ENCODE peak calls at places on chromosome 14, in eight cellular contexts. One of them, this sample, is unnamed. For H3K4me1, the result is how much of the 10 kb centered on the place peaks cover.

GRCh38 chr14:75158843-75159614 is 17.4 kb downstream of the TMED10 start:
- DNase-seq in GM12878: peak
- DNase-seq in HCT116: no peak
- DNase-seq in K562: no peak
- DNase-seq in mammary epithelial cell: no peak
- DNase-seq in GM23248: no peak
- DNase-seq in neuronal stem cell: no peak
- DNase-seq in OCI-LY7: no peak
- DNase-seq in this sample: no peak

GRCh38 chr14:56789955-56790354 is 20.3 kb downstream of the OTX2 start:
- DNase-seq in GM12878: no peak
- DNase-seq in mammary epithelial cell: no peak
- DNase-seq in K562: no peak
- DNase-seq in neuronal stem cell: no peak
- DNase-seq in GM23248: no peak
- DNase-seq in HCT116: no peak
- DNase-seq in OCI-LY7: no peak
- DNase-seq in this sample: no peak

GRCh38 chr14:50619569-50620141 is 48.5 kb downstream of the SAV1 start:
- DNase-seq in GM23248: peak
- DNase-seq in mammary epithelial cell: peak
- DNase-seq in neuronal stem cell: no peak
- DNase-seq in HCT116: peak
- DNase-seq in GM12878: peak
- DNase-seq in OCI-LY7: peak
- DNase-seq in K562: peak
- DNase-seq in this sample: peak

GRCh38 chr14:104422301-104423223 is 157.0 kb upstream of the C14orf180 start:
- DNase-seq in GM12878: no peak
- DNase-seq in HCT116: no peak
- DNase-seq in neuronal stem cell: no peak
- DNase-seq in OCI-LY7: no peak
- DNase-seq in mammary epithelial cell: no peak
- DNase-seq in K562: no peak
- DNase-seq in GM23248: no peak
- DNase-seq in this sample: no peak

GRCh38 chr14:104968541-104969401 is 9.4 kb downstream of the AHNAK2 start:
- DNase-seq in mammary epithelial cell: peak
- DNase-seq in HCT116: no peak
- DNase-seq in neuronal stem cell: no peak
- DNase-seq in GM23248: peak
- DNase-seq in OCI-LY7: peak
- DNase-seq in GM12878: no peak
- DNase-seq in K562: no peak
- DNase-seq in this sample: peak

GRCh38 chr14:22979748-22980392 is 2.5 kb downstream of the AJUBA start:
- DNase-seq in GM23248: peak
- DNase-seq in neuronal stem cell: no peak
- DNase-seq in OCI-LY7: no peak
- DNase-seq in HCT116: no peak
- DNase-seq in GM12878: no peak
- DNase-seq in K562: no peak
- DNase-seq in mammary epithelial cell: peak
- DNase-seq in this sample: no peak

GRCh38 chr14:55773984-55774581 is 194.1 kb downstream of the KTN1 start:
- DNase-seq in OCI-LY7: no peak
- DNase-seq in K562: no peak
- DNase-seq in HCT116: no peak
- DNase-seq in GM12878: no peak
- DNase-seq in GM23248: no peak
- DNase-seq in neuronal stem cell: no peak
- DNase-seq in mammary epithelial cell: no peak
- DNase-seq in this sample: no peak

GRCh38 chr14:74062809-74063150 is 21.5 kb downstream of the ALDH6A1 start:
- DNase-seq in K562: no peak
- DNase-seq in GM23248: peak
- DNase-seq in neuronal stem cell: no peak
- DNase-seq in OCI-LY7: no peak
- DNase-seq in mammary epithelial cell: no peak
- DNase-seq in HCT116: no peak
- DNase-seq in GM12878: no peak
- DNase-seq in this sample: no peak

GRCh38 chr14:96705422-96706092 is 91.6 kb upstream of the VRK1 start:
- DNase-seq in OCI-LY7: no peak
- DNase-seq in neuronal stem cell: no peak
- DNase-seq in K562: no peak
- DNase-seq in GM12878: no peak
- DNase-seq in HCT116: no peak
- DNase-seq in mammary epithelial cell: no peak
- DNase-seq in GM23248: no peak
- DNase-seq in this sample: no peak

GRCh38 chr14:84458881-84459280 is 1071.1 kb upstream of the FLRT2 start:
- DNase-seq in GM12878: no peak
- DNase-seq in GM23248: no peak
- DNase-seq in K562: no peak
- DNase-seq in HCT116: no peak
- DNase-seq in OCI-LY7: no peak
- DNase-seq in neuronal stem cell: no peak
- DNase-seq in mammary epithelial cell: no peak
- DNase-seq in this sample: no peak

GRCh38 chr14:37253905-37254304 is 56.2 kb downstream of the MIPOL1 start:
- DNase-seq in GM12878: no peak
- DNase-seq in HCT116: no peak
- DNase-seq in OCI-LY7: no peak
- DNase-seq in mammary epithelial cell: peak
- DNase-seq in GM23248: peak
- DNase-seq in K562: no peak
- DNase-seq in neuronal stem cell: no peak
- DNase-seq in this sample: peak

GRCh38 chr14:69592923-69593677 is 18.3 kb upstream of the SUSD6 start:
- DNase-seq in OCI-LY7: no peak
- DNase-seq in mammary epithelial cell: no peak
- DNase-seq in GM23248: peak
- DNase-seq in GM12878: no peak
- DNase-seq in neuronal stem cell: no peak
- DNase-seq in HCT116: no peak
- DNase-seq in K562: no peak
- DNase-seq in this sample: peak

GRCh38 chr14:61545716-61546455 is 149.4 kb upstream of the HIF1A start:
- DNase-seq in neuronal stem cell: no peak
- DNase-seq in HCT116: no peak
- DNase-seq in GM23248: no peak
- DNase-seq in GM12878: no peak
- DNase-seq in OCI-LY7: no peak
- DNase-seq in K562: no peak
- DNase-seq in mammary epithelial cell: no peak
- DNase-seq in this sample: no peak

GRCh38 chr14:73758392-73759182 is 44.4 kb upstream of the PNMA1 start:
- DNase-seq in OCI-LY7: peak
- DNase-seq in GM23248: peak
- DNase-seq in HCT116: peak
- DNase-seq in K562: peak
- DNase-seq in neuronal stem cell: no peak
- DNase-seq in GM12878: no peak
- DNase-seq in mammary epithelial cell: peak
- DNase-seq in this sample: peak

GRCh38 chr14:33098016-33098415 is 159.3 kb downstream of the NPAS3 start:
- DNase-seq in OCI-LY7: no peak
- DNase-seq in GM23248: no peak
- DNase-seq in neuronal stem cell: no peak
- DNase-seq in K562: no peak
- DNase-seq in GM12878: no peak
- DNase-seq in HCT116: no peak
- DNase-seq in mammary epithelial cell: no peak
- DNase-seq in this sample: no peak

GRCh38 chr14:50741571-50741970 is 73.5 kb upstream of the SAV1 start:
- DNase-seq in GM12878: no peak
- DNase-seq in OCI-LY7: no peak
- DNase-seq in HCT116: peak
- DNase-seq in K562: peak
- DNase-seq in neuronal stem cell: no peak
- DNase-seq in mammary epithelial cell: peak
- DNase-seq in GM23248: peak
- DNase-seq in this sample: peak

GRCh38 chr14:77649326-77649725 is 32.9 kb upstream of the SPTLC2 start:
- DNase-seq in GM12878: no peak
- DNase-seq in neuronal stem cell: no peak
- DNase-seq in GM23248: peak
- DNase-seq in OCI-LY7: no peak
- DNase-seq in HCT116: no peak
- DNase-seq in K562: no peak
- DNase-seq in mammary epithelial cell: no peak
- DNase-seq in this sample: peak

GRCh38 chr14:74302160-74302628 is 540 bp downstream of the ABCD4 start:
- DNase-seq in mammary epithelial cell: peak
- DNase-seq in K562: peak
- DNase-seq in HCT116: no peak
- DNase-seq in neuronal stem cell: no peak
- DNase-seq in GM23248: peak
- DNase-seq in OCI-LY7: peak
- DNase-seq in GM12878: peak
- DNase-seq in this sample: peak

GRCh38 chr14:105012171-105012985 is 8.5 kb downstream of the CDCA4 start:
- DNase-seq in OCI-LY7: no peak
- DNase-seq in HCT116: no peak
- DNase-seq in mammary epithelial cell: no peak
- DNase-seq in GM23248: no peak
- DNase-seq in K562: no peak
- DNase-seq in GM12878: no peak
- DNase-seq in neuronal stem cell: no peak
- DNase-seq in this sample: no peak

GRCh38 chr14:22333408-22334274 is 255.4 kb downstream of the DAD1 start:
- DNase-seq in GM23248: peak
- DNase-seq in HCT116: peak
- DNase-seq in GM12878: no peak
- DNase-seq in neuronal stem cell: no peak
- DNase-seq in K562: peak
- DNase-seq in OCI-LY7: no peak
- DNase-seq in mammary epithelial cell: peak
- DNase-seq in this sample: peak

GRCh38 chr14:63394856-63395255 is 76.1 kb upstream of the GPHB5 start:
- DNase-seq in neuronal stem cell: no peak
- DNase-seq in GM23248: peak
- DNase-seq in HCT116: no peak
- DNase-seq in GM12878: no peak
- DNase-seq in mammary epithelial cell: peak
- DNase-seq in K562: no peak
- DNase-seq in OCI-LY7: no peak
- DNase-seq in this sample: peak

GRCh38 chr14:95157987-95158712 is 821 bp upstream of the DICER1 start:
- DNase-seq in OCI-LY7: peak
- DNase-seq in neuronal stem cell: no peak
- DNase-seq in GM23248: peak
- DNase-seq in HCT116: no peak
- DNase-seq in K562: peak
- DNase-seq in GM12878: no peak
- DNase-seq in mammary epithelial cell: no peak
- DNase-seq in this sample: no peak

GRCh38 chr14:96793547-96793946 is 3.6 kb upstream of the VRK1 start:
- DNase-seq in GM12878: no peak
- DNase-seq in OCI-LY7: no peak
- DNase-seq in GM23248: peak
- DNase-seq in neuronal stem cell: no peak
- DNase-seq in K562: no peak
- DNase-seq in HCT116: no peak
- DNase-seq in mammary epithelial cell: peak
- DNase-seq in this sample: no peak

DNA sequence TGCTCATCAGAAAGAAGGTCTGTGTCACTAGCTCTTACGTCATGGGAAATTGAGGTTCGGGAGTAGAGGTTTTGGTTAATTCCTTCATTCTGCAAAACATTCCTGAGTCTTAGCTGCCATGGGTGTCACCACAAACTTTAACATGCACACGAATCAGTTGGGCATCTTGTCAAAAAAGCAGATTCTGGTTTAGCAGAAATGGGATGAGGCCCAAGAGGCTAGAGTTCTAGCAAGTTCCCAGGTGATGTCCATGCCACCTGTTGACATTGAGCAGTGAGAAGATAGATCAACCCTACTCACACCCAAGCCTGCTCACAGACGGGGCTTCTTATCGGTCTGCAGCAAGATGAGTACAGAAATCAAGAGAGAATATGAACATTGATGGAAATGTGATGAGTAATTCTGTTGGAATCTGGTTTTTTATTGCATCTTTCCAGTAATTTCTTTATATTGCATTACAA is 11.7 kb upstream of the RIN3 start:
- DNase-seq in K562: no peak
- DNase-seq in neuronal stem cell: no peak
- DNase-seq in GM12878: no peak
- DNase-seq in OCI-LY7: no peak
- DNase-seq in mammary epithelial cell: no peak
- DNase-seq in HCT116: no peak
- DNase-seq in GM23248: peak
- DNase-seq in this sample: peak
- H3K4me1 ChIP-seq in K562: under half
- H3K4me1 ChIP-seq in neuronal stem cell: under half
- H3K4me1 ChIP-seq in GM12878: under half
- H3K4me1 ChIP-seq in OCI-LY7: under half
- H3K4me1 ChIP-seq in mammary epithelial cell: under half
- H3K4me1 ChIP-seq in HCT116: under half
- H3K4me1 ChIP-seq in GM23248: under half
- H3K4me1 ChIP-seq in this sample: under half

GRCh38 chr14:66495214-66496098 is 9.3 kb downstream of the CCDC196 start:
- DNase-seq in neuronal stem cell: peak
- DNase-seq in mammary epithelial cell: peak
- DNase-seq in GM12878: peak
- DNase-seq in OCI-LY7: peak
- DNase-seq in K562: peak
- DNase-seq in GM23248: peak
- DNase-seq in HCT116: peak
- DNase-seq in this sample: peak
- H2AFZ ChIP-seq in neuronal stem cell: peak
- H2AFZ ChIP-seq in mammary epithelial cell: peak
- H2AFZ ChIP-seq in GM12878: peak
- H2AFZ ChIP-seq in OCI-LY7: no peak
- H2AFZ ChIP-seq in K562: peak
- H2AFZ ChIP-seq in GM23248: peak
- H2AFZ ChIP-seq in HCT116: no peak
- H2AFZ ChIP-seq in this sample: no peak

DNA sequence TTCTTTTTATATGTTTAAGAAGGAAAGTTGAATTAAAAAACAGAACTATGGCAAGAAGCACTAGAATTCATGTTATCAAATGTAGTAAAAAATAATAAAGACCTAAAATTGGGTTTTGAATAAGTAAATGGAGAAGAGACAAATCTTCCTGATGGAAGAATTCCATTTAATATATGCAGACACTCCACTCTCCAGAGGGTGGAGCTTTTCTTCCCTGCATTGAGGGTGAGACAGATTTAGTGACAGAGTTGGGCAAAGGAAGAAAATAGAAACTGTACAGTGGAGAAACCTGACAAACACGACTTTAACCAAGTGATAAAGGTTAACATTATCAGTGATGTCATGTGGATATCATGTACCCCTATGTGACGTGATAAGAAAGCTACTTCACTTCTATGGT is 217.6 kb downstream of the PRKD1 start:
- DNase-seq in GM23248: peak
- DNase-seq in GM12878: no peak
- DNase-seq in OCI-LY7: no peak
- DNase-seq in neuronal stem cell: no peak
- DNase-seq in K562: no peak
- DNase-seq in HCT116: no peak
- DNase-seq in mammary epithelial cell: no peak
- DNase-seq in this sample: no peak
- H3K4me2 ChIP-seq in GM23248: no peak
- H3K4me2 ChIP-seq in GM12878: no peak
- H3K4me2 ChIP-seq in OCI-LY7: no peak
- H3K4me2 ChIP-seq in neuronal stem cell: no peak
- H3K4me2 ChIP-seq in K562: no peak
- H3K4me2 ChIP-seq in HCT116: no peak
- H3K4me2 ChIP-seq in mammary epithelial cell: no peak
- H3K4me2 ChIP-seq in this sample: no peak

GRCh38 chr14:51877807-51878206 is 17.4 kb downstream of the GNG2 start:
- DNase-seq in mammary epithelial cell: no peak
- DNase-seq in K562: no peak
- DNase-seq in neuronal stem cell: no peak
- DNase-seq in HCT116: no peak
- DNase-seq in GM12878: no peak
- DNase-seq in OCI-LY7: no peak
- DNase-seq in GM23248: no peak
- DNase-seq in this sample: no peak
- H3K4me1 ChIP-seq in mammary epithelial cell: under half
- H3K4me1 ChIP-seq in K562: under half
- H3K4me1 ChIP-seq in neuronal stem cell: under half
- H3K4me1 ChIP-seq in HCT116: under half
- H3K4me1 ChIP-seq in GM12878: under half
- H3K4me1 ChIP-seq in OCI-LY7: under half
- H3K4me1 ChIP-seq in GM23248: under half
- H3K4me1 ChIP-seq in this sample: under half